ENCODE peak calls at places on chromosomes 3 and 15, in five cellular contexts. R is astrocyte of the cerebellum; F is hepatocyte; W is CD8-positive, alpha-beta T cell; A is breast epithelium. Y is an unnamed sample.

GRCh38 chr15:38127306-38127731 is 125.3 kb upstream of the SPRED1 start:
- DNase-seq in A (no peak), W (no peak), R (no peak), F (peak), Y (no peak)

GRCh38 chr3:197714251-197714650 is 22.5 kb downstream of the RUBCN start:
- DNase-seq in W (no peak), R (no peak), F (no peak), A (no peak), Y (no peak)

GRCh38 chr3:47266709-47267489 is 15.7 kb downstream of the KIF9 start:
- DNase-seq in W (peak), A (peak), R (peak), F (peak), Y (peak)

GRCh38 chr15:65829150-65829764 is 37.2 kb upstream of the DENND4A start:
- DNase-seq in W (peak), F (peak), A (no peak), R (peak), Y (no peak)

GRCh38 chr3:176347424-176348146 is 849.7 kb downstream of the TBL1XR1 start:
- DNase-seq in R (no peak), A (no peak), W (no peak), F (no peak), Y (no peak)

GRCh38 chr15:35827949-35828348 is 282.0 kb upstream of the DPH6 start:
- DNase-seq in R (no peak), W (no peak), F (no peak), A (no peak), Y (no peak)

GRCh38 chr3:45904931-45905330 is 18.6 kb downstream of the CCR9 start:
- DNase-seq in A (no peak), W (no peak), R (no peak), F (no peak), Y (no peak)

GRCh38 chr3:4340411-4341335 is 37.5 kb downstream of the SETMAR start:
- DNase-seq in R (no peak), A (no peak), W (no peak), F (peak), Y (no peak)

GRCh38 chr3:157442729-157443128 is 6.1 kb downstream of the PTX3 start:
- DNase-seq in W (no peak), R (no peak), A (no peak), F (no peak), Y (no peak)

GRCh38 chr15:66402885-66403284 is 16.2 kb downstream of the MAP2K1 start:
- DNase-seq in W (no peak), F (no peak), A (no peak), R (no peak), Y (no peak)

GRCh38 chr15:35705030-35705884 is 159.3 kb upstream of the DPH6 start:
- DNase-seq in F (no peak), R (no peak), W (no peak), A (no peak), Y (no peak)

GRCh38 chr15:63473999-63474809 is 30.2 kb upstream of the USP3 start:
- DNase-seq in R (peak), A (no peak), F (peak), W (peak), Y (no peak)

GRCh38 chr3:106825962-106826605 is 551.2 kb upstream of the CCDC54 start:
- DNase-seq in W (no peak), F (peak), A (no peak), R (peak), Y (no peak)

GRCh38 chr3:82261013-82261412 is 499.6 kb upstream of the GBE1 start:
- DNase-seq in W (no peak), F (no peak), A (no peak), R (no peak), Y (no peak)

GRCh38 chr15:67882487-67883227 is 42.8 kb upstream of the RNU6-1 start:
- DNase-seq in W (no peak), A (no peak), F (no peak), R (no peak), Y (no peak)

GRCh38 chr15:58839485-58839884 is 68.4 kb downstream of the MINDY2 start:
- DNase-seq in A (no peak), W (no peak), F (no peak), R (no peak), Y (no peak)

GRCh38 chr3:180253283-180253682 is 216.5 kb upstream of the PEX5L start:
- DNase-seq in W (no peak), R (no peak), A (no peak), F (no peak), Y (no peak)

GRCh38 chr3:187064210-187065115 is 74.8 kb downstream of the RPL39L start:
- DNase-seq in R (no peak), W (no peak), F (no peak), A (no peak), Y (peak)

GRCh38 chr15:90902996-90903732 is at the start of gene MAN2A2:
- DNase-seq in F (peak), W (peak), R (no peak), A (no peak), Y (no peak)

GRCh38 chr15:85430406-85431204 is 50.2 kb downstream of the AKAP13 start:
- DNase-seq in F (no peak), R (no peak), W (no peak), A (no peak), Y (no peak)

GRCh38 chr3:8503461-8503860 is 1.8 kb downstream of the LMCD1 start:
- DNase-seq in A (no peak), R (no peak), F (no peak), W (no peak), Y (no peak)

GRCh38 chr3:177483182-177483967 is 286.1 kb upstream of the TBL1XR1 start:
- DNase-seq in A (no peak), W (no peak), R (no peak), F (peak), Y (no peak)

GRCh38 chr15:75785771-75786563 is 57.3 kb upstream of the UBE2Q2 start:
- DNase-seq in A (no peak), W (no peak), F (peak), R (no peak), Y (no peak)
- TF ChIP-seq CTCF in A (no peak), W (no peak), F (peak), R (peak), Y (peak)

DNA sequence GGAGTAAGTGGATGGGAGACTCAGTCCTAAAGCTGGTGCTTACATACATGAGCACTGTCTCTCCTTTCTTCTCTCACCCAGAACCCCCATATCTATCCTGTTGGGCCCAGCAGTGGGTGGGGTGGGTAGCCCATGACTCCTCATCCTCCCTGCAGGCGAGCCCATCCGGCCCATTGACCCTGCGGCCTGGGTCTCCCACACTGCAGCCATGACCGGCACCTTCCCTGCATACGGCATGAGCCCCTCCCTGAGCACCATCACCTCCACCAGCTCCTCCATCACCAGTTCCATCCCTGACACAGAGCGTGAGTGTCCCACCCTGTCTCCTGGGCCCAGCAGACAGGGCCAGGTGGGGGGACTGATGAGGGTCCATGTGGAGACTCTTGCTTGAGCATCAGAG is 8.0 kb upstream of the AP2M1 start:
- DNase-seq in R (no peak), W (no peak), A (no peak), F (no peak), Y (no peak)
- TF ChIP-seq CTCF in R (no peak), W (no peak), A (no peak), F (no peak), Y (no peak)

DNA sequence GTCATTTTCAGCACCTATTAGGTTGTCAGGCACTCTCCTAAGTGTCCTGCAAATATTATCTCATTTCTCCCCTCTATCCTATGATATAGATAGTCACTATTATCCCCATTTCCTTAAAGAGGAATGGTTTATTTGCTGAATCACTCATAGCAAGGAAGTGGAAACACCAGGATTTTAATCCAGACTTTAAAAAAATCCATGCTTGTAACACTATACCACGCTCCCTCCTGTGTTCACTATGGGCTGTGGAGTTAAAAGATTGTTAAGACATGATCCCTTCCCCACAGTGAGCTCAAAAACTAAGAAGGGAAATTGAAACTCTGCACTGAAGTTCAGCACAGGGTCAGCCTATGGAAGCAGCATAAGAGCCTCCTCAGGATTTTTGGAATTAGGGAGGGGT is 60.2 kb downstream of the TMEM39A start:
- DNase-seq in W (no peak), F (no peak), A (no peak), R (no peak), Y (no peak)
- TF ChIP-seq CTCF in W (no peak), F (no peak), A (no peak), R (no peak), Y (no peak)

GRCh38 chr15:62124176-62124952 is 40.7 kb downstream of the C2CD4B start:
- DNase-seq in A (no peak), R (no peak), F (no peak), W (no peak), Y (no peak)

GRCh38 chr15:62126364-62126763 is 38.7 kb downstream of the C2CD4B start:
- DNase-seq in F (no peak), W (no peak), R (no peak), A (no peak), Y (no peak)

GRCh38 chr15:62128916-62129315 is 36.2 kb downstream of the C2CD4B start:
- DNase-seq in F (no peak), A (no peak), W (no peak), R (no peak), Y (no peak)

GRCh38 chr15:62124953-62125263 is 40.2 kb downstream of the C2CD4B start:
- DNase-seq in F (no peak), W (no peak), R (no peak), A (no peak), Y (no peak)

DNA sequence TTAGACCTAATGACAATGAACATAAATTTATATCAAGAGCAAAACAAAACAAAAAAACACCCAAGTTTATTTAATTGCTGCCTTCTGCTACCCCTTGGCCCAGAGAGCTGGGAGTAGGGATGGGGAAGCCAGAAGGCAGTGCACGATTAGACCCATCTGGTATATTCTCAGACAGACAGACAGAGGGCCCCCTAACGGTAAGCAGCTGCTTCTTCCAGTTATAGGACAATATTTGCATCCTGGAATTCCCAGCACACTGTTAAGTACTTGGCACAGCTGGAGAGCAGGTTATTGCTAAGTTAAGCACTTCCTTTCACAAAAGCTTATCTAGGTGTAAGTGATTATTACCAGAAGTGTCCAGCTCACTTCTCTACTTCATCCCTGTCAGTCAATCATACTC is 39.3 kb downstream of the C2CD4B start:
- DNase-seq in A (no peak), R (no peak), F (peak), W (no peak), Y (no peak)
- TF ChIP-seq CTCF in A (peak), R (peak), F (peak), W (no peak), Y (peak)